ENCODE peak calls at places on chromosomes 16 and 17, in five cellular contexts. C is iris pigment epithelial cell, A is left kidney, N is fibroblast of lung, R is chondrocyte. Y is an unnamed sample.
A peak's percentile ranks its signal among the peaks of the same experiment; 100 is the strongest.

GRCh38 chr17:31413871-31414589 is 22.6 kb downstream of the RAB11FIP4 start:
- DNase-seq in C (peak; percentile 75), A (no peak), N (peak; percentile 60), R (peak; percentile 48), Y (peak; percentile 12)

GRCh38 chr17:10681866-10682446 is 15.4 kb downstream of the SCO1 start:
- DNase-seq in C (peak; percentile 35), A (no peak), N (peak; percentile 15), R (no peak), Y (no peak)

GRCh38 chr16:16059895-16060590 is 110.6 kb downstream of the ABCC1 start:
- DNase-seq in C (no peak), A (no peak), N (no peak), R (no peak), Y (no peak)

GRCh38 chr17:28720247-28720996 is 637 bp downstream of the RPL23A start:
- DNase-seq in C (no peak), A (peak; percentile 25), N (no peak), R (no peak), Y (no peak)

GRCh38 chr17:1186923-1187771 is 7.4 kb upstream of the ABR start:
- DNase-seq in C (peak; percentile 83), A (peak; percentile 94), N (peak; percentile 89), R (no peak), Y (peak; percentile 89)

GRCh38 chr17:41284546-41284945 is 9.0 kb downstream of the KRTAP9-7 start:
- DNase-seq in C (peak; percentile 41), A (peak; percentile 0), N (no peak), R (no peak), Y (no peak)

GRCh38 chr16:17211797-17212196 is 259.0 kb downstream of the XYLT1 start:
- DNase-seq in C (no peak), A (no peak), N (no peak), R (no peak), Y (no peak)

GRCh38 chr16:66976746-66977145 is 11.6 kb upstream of the CES4A start:
- DNase-seq in C (no peak), A (peak; percentile 74), N (peak; percentile 24), R (no peak), Y (no peak)

GRCh38 chr17:34575182-34575581 is 4.2 kb upstream of the TMEM132E start:
- DNase-seq in C (no peak), A (no peak), N (no peak), R (no peak), Y (no peak)

GRCh38 chr16:89861648-89862047 is 11.7 kb upstream of the TCF25 start:
- DNase-seq in C (no peak), A (no peak), N (no peak), R (no peak), Y (no peak)

GRCh38 chr17:28871056-28871579 is 16.3 kb downstream of the ERAL1 start:
- DNase-seq in C (peak; percentile 24), A (peak; percentile 34), N (no peak), R (no peak), Y (no peak)

GRCh38 chr17:2547176-2547575 is 35.5 kb upstream of the METTL16 start:
- DNase-seq in C (peak; percentile 63), A (no peak), N (peak; percentile 20), R (no peak), Y (peak; percentile 24)

GRCh38 chr17:54536306-54536705 is 364.3 kb upstream of the TOM1L1 start:
- DNase-seq in C (no peak), A (no peak), N (no peak), R (no peak), Y (no peak)

GRCh38 chr16:87896924-87897562 is 27.7 kb upstream of the SLC7A5 start:
- DNase-seq in C (no peak), A (no peak), N (no peak), R (no peak), Y (no peak)

GRCh38 chr17:79613195-79613517 is 2.3 kb upstream of the RBFOX3 start:
- DNase-seq in C (no peak), A (no peak), N (no peak), R (no peak), Y (no peak)

GRCh38 chr17:2423271-2423670 is 22.4 kb upstream of the MNT start:
- DNase-seq in C (no peak), A (peak; percentile 60), N (no peak), R (no peak), Y (no peak)

GRCh38 chr17:17398188-17398927 is 78.4 kb upstream of the MED9 start:
- DNase-seq in C (no peak), A (no peak), N (peak; percentile 41), R (no peak), Y (no peak)

GRCh38 chr16:4071686-4072561 is 44.3 kb downstream of the ADCY9 start:
- DNase-seq in C (no peak), A (no peak), N (no peak), R (no peak), Y (no peak)

GRCh38 chr17:13503526-13503925 is 98.2 kb downstream of the HS3ST3A1 start:
- DNase-seq in C (no peak), A (no peak), N (no peak), R (no peak), Y (no peak)

GRCh38 chr17:77684803-77685580 is 273.5 kb upstream of the TNRC6C start:
- DNase-seq in C (no peak), A (no peak), N (no peak), R (peak; percentile 29), Y (no peak)

GRCh38 chr17:35731239-35731931 is at the start of gene RASL10B:
- DNase-seq in C (peak; percentile 60), A (peak; percentile 87), N (peak; percentile 39), R (no peak), Y (peak; percentile 33)

GRCh38 chr16:89266521-89267134 is 49.1 kb downstream of the ZNF778 start:
- DNase-seq in C (no peak), A (no peak), N (no peak), R (no peak), Y (no peak)

GRCh38 chr16:3751878-3752277 is 34.6 kb upstream of the TRAP1 start:
- DNase-seq in C (no peak), A (no peak), N (no peak), R (no peak), Y (no peak)

GRCh38 chr17:15651583-15652110 is 32.1 kb upstream of the FBXW10B start:
- DNase-seq in C (peak; percentile 99), A (peak; percentile 95), N (peak; percentile 99), R (peak; percentile 95), Y (peak; percentile 98)

GRCh38 chr17:19447085-19447583 is 36.1 kb downstream of the RNF112 start:
- DNase-seq in C (peak; percentile 60), A (peak; percentile 88), N (peak; percentile 83), R (no peak), Y (peak; percentile 71)

GRCh38 chr16:84913315-84913714 is 93.5 kb downstream of the CRISPLD2 start:
- DNase-seq in C (no peak), A (no peak), N (no peak), R (no peak), Y (peak; percentile 58)

Y was measured in lung microvascular endothelial cell.